ENCODE peak calls at places on chromosomes 6 and 20, in four cellular contexts. H, I, D and Z are unnamed samples.

GRCh38 chr6:149252626-149253025 is 64.9 kb upstream of the TAB2 start:
- DNase-seq in I (no peak), D (no peak), H (no peak), Z (no peak)

GRCh38 chr20:8152183-8152582 is 20.1 kb downstream of the PLCB1 start:
- DNase-seq in H (peak), D (no peak), I (no peak), Z (no peak)

GRCh38 chr20:22951966-22952365 is 83.1 kb upstream of the SSTR4 start:
- DNase-seq in H (no peak), I (no peak), D (no peak), Z (no peak)

GRCh38 chr6:45116714-45117410 is 211.3 kb upstream of the RUNX2 start:
- DNase-seq in I (no peak), D (no peak), H (peak), Z (no peak)

GRCh38 chr6:105402981-105403935 is at the start of gene PREP:
- DNase-seq in H (peak), D (peak), I (peak), Z (peak)

GRCh38 chr6:117600008-117600743 is 2.1 kb downstream of the GOPC start:
- DNase-seq in H (peak), D (no peak), I (no peak), Z (no peak)

GRCh38 chr20:62363920-62364851 is 2.9 kb downstream of the LAMA5 start:
- DNase-seq in I (peak), D (no peak), H (peak), Z (no peak)

GRCh38 chr20:47666304-47666703 is 119.0 kb downstream of the SULF2 start:
- DNase-seq in D (no peak), I (no peak), H (no peak), Z (no peak)

GRCh38 chr20:21450572-21450971 is 53.2 kb upstream of the NKX2-4 start:
- DNase-seq in H (no peak), D (no peak), I (no peak), Z (no peak)

GRCh38 chr6:16236648-16237199 is 1.7 kb upstream of the GMPR start:
- DNase-seq in H (peak), I (peak), D (no peak), Z (no peak)

GRCh38 chr6:142045380-142046270 is 87.1 kb upstream of the GJE1 start:
- DNase-seq in D (no peak), H (peak), I (no peak), Z (no peak)

GRCh38 chr20:17471606-17472187 is 59.5 kb downstream of the BFSP1 start:
- DNase-seq in D (no peak), I (no peak), H (no peak), Z (no peak)

GRCh38 chr20:64035066-64035932 is 683 bp upstream of the C20orf204 start:
- DNase-seq in H (no peak), I (no peak), D (no peak), Z (no peak)

GRCh38 chr20:46563170-46563847 is 12.9 kb upstream of the OCSTAMP start:
- DNase-seq in D (peak), H (no peak), I (no peak), Z (no peak)

GRCh38 chr20:3340443-3340842 is 67.0 kb downstream of the DNAAF9 start:
- DNase-seq in H (no peak), I (peak), D (no peak), Z (no peak)

GRCh38 chr6:2714359-2714895 is 36.3 kb downstream of the MYLK4 start:
- DNase-seq in H (peak), D (no peak), I (peak), Z (no peak)

GRCh38 chr6:12343440-12344162 is 53.4 kb downstream of the EDN1 start:
- DNase-seq in H (peak), D (no peak), I (no peak), Z (no peak)

GRCh38 chr6:132357120-132357519 is 44.2 kb downstream of the MOXD1 start:
- DNase-seq in H (peak), D (no peak), I (no peak), Z (no peak)

GRCh38 chr6:106309024-106309423 is 16.5 kb downstream of the ATG5 start:
- DNase-seq in H (no peak), D (no peak), I (no peak), Z (no peak)

GRCh38 chr6:126198581-126198980 is 141.3 kb upstream of the CENPW start:
- DNase-seq in D (no peak), H (no peak), I (no peak), Z (no peak)